ENCODE peak calls at places on chromosomes 13 and 19, in eight cellular contexts. G, N, J, F, M, E, B and S are unnamed samples.

GRCh38 chr13:98405107-98405571 is 171.8 kb downstream of the STK24 start:
- DNase-seq in G (no peak), N (no peak), J (peak), F (peak), M (no peak), E (peak), B (no peak), S (no peak)

GRCh38 chr19:1122972-1123363 is 19.2 kb downstream of the GPX4 start:
- DNase-seq in G (no peak), N (peak), J (peak), F (peak), M (peak), E (peak), B (peak), S (peak)

GRCh38 chr19:1590641-1591397 is 1.8 kb downstream of the MBD3 start:
- DNase-seq in G (no peak), N (peak), J (peak), F (peak), M (no peak), E (no peak), B (no peak), S (peak)

GRCh38 chr13:98416408-98416807 is 160.5 kb downstream of the STK24 start:
- DNase-seq in G (no peak), N (no peak), J (no peak), F (no peak), M (no peak), E (no peak), B (peak), S (no peak)

GRCh38 chr19:8194528-8195275 is 14.5 kb upstream of the CERS4 start:
- DNase-seq in G (no peak), N (peak), J (no peak), F (no peak), M (peak), E (no peak), B (no peak), S (peak)

GRCh38 chr13:49585220-49586157 is at the start of gene RCBTB1:
- DNase-seq in G (peak), N (peak), J (peak), F (peak), M (peak), E (peak), B (peak), S (peak)

GRCh38 chr19:31214086-31214485 is 135.2 kb downstream of the TSHZ3 start:
- DNase-seq in G (peak), N (peak), J (peak), F (peak), M (peak), E (peak), B (peak), S (no peak)

GRCh38 chr19:28393574-28394336 is 819.2 kb downstream of the UQCRFS1 start:
- DNase-seq in G (no peak), N (peak), J (no peak), F (no peak), M (no peak), E (no peak), B (no peak), S (no peak)

GRCh38 chr13:20559659-20560356 is 7.1 kb upstream of the IFT88 start:
- DNase-seq in G (no peak), N (no peak), J (no peak), F (no peak), M (no peak), E (no peak), B (no peak), S (no peak)

GRCh38 chr19:3476830-3477229 is 3.5 kb downstream of the SMIM24 start:
- DNase-seq in G (no peak), N (no peak), J (no peak), F (no peak), M (no peak), E (no peak), B (no peak), S (no peak)

GRCh38 chr13:76677047-76677446 is 209.2 kb downstream of the KCTD12 start:
- DNase-seq in G (peak), N (no peak), J (peak), F (no peak), M (no peak), E (peak), B (no peak), S (no peak)

GRCh38 chr19:27894906-27895754 is 1317.8 kb downstream of the UQCRFS1 start:
- DNase-seq in G (no peak), N (no peak), J (no peak), F (no peak), M (no peak), E (no peak), B (no peak), S (no peak)

GRCh38 chr13:99505814-99506269 is 4.6 kb downstream of the TM9SF2 start:
- DNase-seq in G (no peak), N (peak), J (peak), F (peak), M (no peak), E (peak), B (no peak), S (peak)

GRCh38 chr19:38888876-38889275 is 10.5 kb downstream of the SIRT2 start:
- DNase-seq in G (no peak), N (no peak), J (no peak), F (no peak), M (no peak), E (no peak), B (no peak), S (no peak)

GRCh38 chr13:32537580-32538233 is 888 bp downstream of the N4BP2L2 start:
- DNase-seq in G (peak), N (peak), J (peak), F (no peak), M (peak), E (peak), B (peak), S (no peak)

GRCh38 chr19:277581-278165 is 13.5 kb downstream of the PLPP2 start:
- DNase-seq in G (no peak), N (peak), J (peak), F (peak), M (no peak), E (peak), B (no peak), S (no peak)

GRCh38 chr19:35034588-35035382 is 4.5 kb downstream of the SCN1B start:
- DNase-seq in G (no peak), N (no peak), J (no peak), F (no peak), M (no peak), E (no peak), B (no peak), S (no peak)

GRCh38 chr13:26220575-26220974 is 1.5 kb downstream of the RNF6 start:
- DNase-seq in G (no peak), N (peak), J (peak), F (no peak), M (no peak), E (peak), B (no peak), S (no peak)

GRCh38 chr13:77323858-77324257 is 3.0 kb downstream of the MYCBP2 start:
- DNase-seq in G (no peak), N (peak), J (no peak), F (no peak), M (no peak), E (no peak), B (no peak), S (peak)

DNA sequence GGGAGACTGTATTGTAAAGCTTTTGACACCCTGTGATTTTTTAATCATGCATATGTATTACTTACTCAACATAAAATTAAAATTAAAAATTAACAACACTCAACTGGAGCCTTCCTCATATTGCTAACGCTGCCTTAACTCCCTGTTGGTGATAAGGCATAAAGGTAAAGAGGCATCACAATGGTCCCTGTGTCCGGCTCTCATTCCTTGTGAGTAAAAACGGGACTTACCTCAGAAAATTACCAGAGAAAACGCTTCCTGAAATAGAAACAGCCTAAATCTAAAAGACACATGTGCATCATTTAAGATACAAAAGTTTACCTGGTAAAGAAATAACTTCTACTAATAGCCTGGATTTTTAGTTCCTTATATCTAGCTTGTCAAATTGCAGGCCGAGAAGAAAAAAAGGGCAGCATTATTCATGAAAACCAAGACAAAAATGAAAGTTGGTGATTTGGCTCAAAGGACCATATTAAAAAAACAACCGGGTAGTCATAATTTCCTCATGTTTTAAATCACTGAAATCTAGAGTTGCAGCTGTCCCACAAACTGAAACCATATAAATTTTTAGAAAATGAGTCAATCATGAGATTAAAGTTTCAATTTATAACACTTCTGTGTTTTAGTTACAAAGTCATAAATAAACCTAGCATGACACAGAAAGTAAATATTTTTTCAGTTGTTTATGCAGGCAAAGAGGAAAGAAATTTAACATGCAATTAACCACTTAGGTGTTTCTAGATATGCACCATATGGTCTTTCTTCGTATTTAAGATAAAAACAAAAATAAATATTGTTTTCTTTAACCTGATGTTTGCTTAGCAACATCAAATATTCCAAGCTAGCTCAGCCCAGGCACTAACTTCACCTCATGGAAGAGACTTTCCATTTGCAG is 94.7 kb downstream of the MIPEP start:
- DNase-seq in G (no peak), N (no peak), J (peak), F (no peak), M (no peak), E (peak), B (no peak), S (peak)
- H3K4me3 ChIP-seq in G (peak), N (no peak), J (no peak), F (no peak), M (no peak), E (no peak), B (no peak), S (peak)

GRCh38 chr13:108182652-108183051 is 32.7 kb downstream of the LIG4 start:
- DNase-seq in G (no peak), N (no peak), J (no peak), F (no peak), M (no peak), E (no peak), B (no peak), S (no peak)

GRCh38 chr13:108178105-108178504 is 37.2 kb downstream of the LIG4 start:
- DNase-seq in G (no peak), N (no peak), J (no peak), F (no peak), M (no peak), E (no peak), B (no peak), S (no peak)

GRCh38 chr13:108176685-108177274 is 38.6 kb downstream of the LIG4 start:
- DNase-seq in G (no peak), N (peak), J (no peak), F (peak), M (peak), E (peak), B (peak), S (peak)
- TF ChIP-seq CTCF in G (peak), N (peak), J (peak), F (peak), M (no peak), E (peak), B (peak), S (peak)

DNA sequence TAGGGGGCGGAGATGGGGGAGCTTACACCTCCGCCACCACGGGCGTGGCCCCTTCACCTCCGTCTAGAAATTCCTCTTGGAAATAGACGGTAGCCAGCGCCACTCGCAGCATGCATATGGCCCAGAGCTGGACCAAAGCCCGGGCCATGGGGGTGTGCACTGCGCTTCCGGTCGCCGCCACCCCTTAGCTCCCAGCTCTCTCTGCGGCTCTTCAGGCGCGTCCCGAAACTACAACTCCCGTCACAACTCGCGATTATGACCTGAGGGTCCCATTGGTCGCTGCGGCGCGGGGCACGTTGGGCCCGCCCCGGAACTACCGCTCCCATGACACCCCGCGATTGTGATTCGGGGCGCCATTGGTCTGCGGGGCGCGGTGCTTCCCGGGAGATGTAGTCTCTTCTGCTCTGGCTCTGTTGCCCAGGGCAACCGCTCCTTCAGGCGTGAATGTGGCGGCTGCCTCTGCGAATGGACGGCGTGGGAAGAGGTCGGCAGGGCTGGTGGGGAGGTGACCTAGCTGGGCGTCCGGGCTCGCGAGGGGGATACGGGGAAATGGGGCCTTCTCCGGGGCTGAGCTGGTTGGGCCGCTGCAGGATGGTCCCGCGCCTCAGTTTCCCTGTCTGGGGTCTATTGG is at the start of the genes C19orf44 and CALR3:
- DNase-seq in G (peak), N (peak), J (peak), F (peak), M (peak), E (peak), B (peak), S (peak)
- H3K4me3 ChIP-seq in G (peak), N (peak), J (peak), F (peak), M (peak), E (peak), B (peak), S (peak)

GRCh38 chr19:21256722-21257121 is 72.5 kb downstream of the ZNF708 start:
- DNase-seq in G (no peak), N (peak), J (no peak), F (peak), M (no peak), E (peak), B (peak), S (no peak)
- TF ChIP-seq CTCF in G (peak), N (peak), J (no peak), F (no peak), M (no peak), E (no peak), B (peak), S (no peak)

GRCh38 chr13:112267650-112268049 is 108.5 kb upstream of the SPACA7 start:
- DNase-seq in G (no peak), N (no peak), J (no peak), F (no peak), M (no peak), E (no peak), B (no peak), S (no peak)
- H3K4me3 ChIP-seq in G (no peak), N (no peak), J (no peak), F (no peak), M (no peak), E (no peak), B (no peak), S (no peak)

GRCh38 chr19:24000656-24001055 is 86.0 kb downstream of the ZNF726 start:
- DNase-seq in G (no peak), N (no peak), J (no peak), F (no peak), M (no peak), E (no peak), B (peak), S (no peak)

GRCh38 chr19:23998568-23998967 is 83.9 kb downstream of the ZNF726 start:
- DNase-seq in G (no peak), N (no peak), J (no peak), F (no peak), M (no peak), E (no peak), B (no peak), S (no peak)

GRCh38 chr19:23999821-24000610 is 85.3 kb downstream of the ZNF726 start:
- DNase-seq in G (no peak), N (no peak), J (no peak), F (no peak), M (no peak), E (no peak), B (peak), S (no peak)

GRCh38 chr19:23992348-23992747 is 77.7 kb downstream of the ZNF726 start:
- DNase-seq in G (no peak), N (no peak), J (no peak), F (no peak), M (no peak), E (no peak), B (no peak), S (no peak)

GRCh38 chr19:23996549-23996948 is 81.9 kb downstream of the ZNF726 start:
- DNase-seq in G (no peak), N (peak), J (no peak), F (peak), M (no peak), E (no peak), B (no peak), S (no peak)
- TF ChIP-seq CTCF in G (peak), N (peak), J (peak), F (peak), M (peak), E (peak), B (peak), S (peak)